ENCODE peak calls at places on chromosomes 5 and 9, in four cellular contexts. M is cardiac muscle cell, V is GM13977, R is WERI-Rb-1. O is an unnamed sample.

GRCh38 chr9:115717298-115717697 is 436.3 kb upstream of the PAPPA start:
- DNase-seq in M (no peak), V (no peak), R (no peak), O (no peak)

GRCh38 chr5:53406630-53407316 is 73.7 kb upstream of the FST start:
- DNase-seq in M (peak), V (no peak), R (no peak), O (no peak)

GRCh38 chr9:2621678-2622360 is at the start of gene VLDLR:
- DNase-seq in M (peak), V (no peak), R (peak), O (no peak)

GRCh38 chr9:97535771-97536170 is 34.3 kb downstream of the TMOD1 start:
- DNase-seq in M (no peak), V (no peak), R (no peak), O (no peak)

GRCh38 chr9:35903049-35903448 is 3.0 kb upstream of the HRCT1 start:
- DNase-seq in M (peak), V (peak), R (peak), O (no peak)

GRCh38 chr9:70421272-70422180 is 7.1 kb upstream of the KLF9 start:
- DNase-seq in M (peak), V (peak), R (peak), O (no peak)

GRCh38 chr9:5890641-5891040 is at the start of gene MLANA:
- DNase-seq in M (no peak), V (no peak), R (no peak), O (no peak)

GRCh38 chr9:133361507-133362092 is 5.2 kb downstream of the SURF2 start:
- DNase-seq in M (no peak), V (no peak), R (no peak), O (no peak)

GRCh38 chr5:178531786-178532185 is 58.4 kb downstream of the COL23A1 start:
- DNase-seq in M (no peak), V (no peak), R (no peak), O (no peak)

GRCh38 chr5:171312129-171312819 is 3.2 kb downstream of the TLX3 start:
- DNase-seq in M (no peak), V (no peak), R (no peak), O (no peak)

DNA sequence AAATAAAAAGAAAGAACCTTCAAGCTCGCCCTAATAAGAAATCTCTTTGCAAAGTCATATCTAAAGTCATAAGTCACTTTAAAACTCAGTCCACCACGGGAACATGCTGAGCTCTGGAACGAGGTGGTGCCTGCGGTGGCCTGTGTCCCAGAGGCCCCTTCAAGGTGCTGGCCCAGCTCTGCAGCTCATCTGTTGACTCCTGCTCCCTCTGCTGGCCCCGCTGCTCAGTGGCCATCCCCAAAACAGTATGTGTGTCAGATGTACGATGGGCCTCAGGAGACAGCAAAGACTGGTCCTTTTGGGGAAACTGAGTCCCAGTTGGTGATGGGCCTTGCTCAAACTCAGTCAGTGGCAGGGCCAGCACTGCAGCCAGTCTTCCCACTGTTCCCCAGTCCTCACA is 22.8 kb upstream of the FOXB2 start:
- DNase-seq in M (peak), V (peak), R (peak), O (no peak)
- TF ChIP-seq CTCF in M (peak), V (peak), R (peak), O (peak)

DNA sequence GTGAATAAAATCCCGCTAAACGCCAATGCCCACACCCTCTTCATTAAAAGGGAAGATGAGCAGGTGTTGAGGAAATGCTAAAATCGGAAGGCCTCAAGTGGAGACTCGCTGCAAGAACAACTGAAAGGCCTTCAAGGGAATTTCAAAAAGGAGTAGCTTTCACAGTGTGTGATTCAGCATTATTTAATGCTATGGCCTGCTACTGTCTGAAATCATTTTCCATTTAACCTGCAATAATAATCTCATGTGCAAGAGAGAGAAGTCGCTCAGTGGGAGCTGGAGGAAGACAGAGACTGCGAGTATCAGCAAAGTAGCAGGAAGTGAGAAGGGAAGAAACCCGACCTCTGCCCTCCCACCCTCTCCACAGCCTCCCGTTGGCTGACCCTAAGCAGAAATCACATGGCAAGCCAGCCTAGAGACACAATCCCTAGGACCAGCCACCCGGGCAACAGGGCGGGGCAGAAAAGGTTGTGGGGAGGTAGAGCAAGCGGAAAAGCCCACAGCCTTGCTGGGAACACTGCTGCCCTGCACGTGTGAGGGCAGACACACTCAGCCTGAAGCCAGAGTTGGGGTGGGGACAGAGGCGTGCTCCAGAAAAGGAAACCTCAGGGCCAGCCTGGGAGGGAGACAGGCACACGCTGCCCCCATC is 39.9 kb upstream of the CTSL start:
- DNase-seq in M (no peak), V (no peak), R (no peak), O (no peak)
- TF ChIP-seq CTCF in M (no peak), V (no peak), R (no peak), O (no peak)

GRCh38 chr9:77808750-77809079 is 160.6 kb upstream of the GNA14 start:
- DNase-seq in M (no peak), V (no peak), R (no peak), O (no peak)

GRCh38 chr9:77807846-77808749 is 160.0 kb upstream of the GNA14 start:
- DNase-seq in M (no peak), V (no peak), R (no peak), O (no peak)

GRCh38 chr9:77806697-77807096 is 158.6 kb upstream of the GNA14 start:
- DNase-seq in M (no peak), V (no peak), R (no peak), O (no peak)

GRCh38 chr9:77805810-77806209 is 157.7 kb upstream of the GNA14 start:
- DNase-seq in M (no peak), V (no peak), R (no peak), O (no peak)

DNA sequence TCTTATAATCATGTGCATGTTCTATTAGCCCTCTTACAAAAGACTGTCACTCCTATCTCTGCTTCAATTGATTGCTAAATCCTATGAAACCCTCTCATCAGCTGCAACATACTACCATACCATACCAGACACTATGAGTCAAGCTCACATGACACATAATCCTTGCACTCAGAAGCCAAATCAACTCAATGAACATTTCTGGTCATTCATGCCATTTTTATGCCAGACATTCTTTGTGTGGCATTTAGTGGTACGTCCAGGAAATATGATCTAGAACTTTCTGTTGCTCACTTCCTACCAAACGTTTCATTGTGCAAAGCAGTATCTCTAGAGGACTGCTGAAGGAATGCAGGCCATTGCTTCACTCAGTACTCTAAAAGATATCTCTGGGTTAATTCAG is 159.2 kb upstream of the GNA14 start:
- DNase-seq in M (peak), V (no peak), R (no peak), O (no peak)
- TF ChIP-seq CTCF in M (no peak), V (no peak), R (no peak), O (no peak)

GRCh38 chr5:109844148-109844547 is 154.4 kb downstream of the MAN2A1 start:
- DNase-seq in M (peak), V (no peak), R (no peak), O (no peak)

GRCh38 chr5:109844695-109845094 is 155.0 kb downstream of the MAN2A1 start:
- DNase-seq in M (peak), V (no peak), R (no peak), O (no peak)

GRCh38 chr5:109849478-109850088 is 159.9 kb downstream of the MAN2A1 start:
- DNase-seq in M (no peak), V (no peak), R (no peak), O (no peak)

GRCh38 chr5:109852371-109853160 is 162.8 kb downstream of the MAN2A1 start:
- DNase-seq in M (peak), V (no peak), R (no peak), O (no peak)

DNA sequence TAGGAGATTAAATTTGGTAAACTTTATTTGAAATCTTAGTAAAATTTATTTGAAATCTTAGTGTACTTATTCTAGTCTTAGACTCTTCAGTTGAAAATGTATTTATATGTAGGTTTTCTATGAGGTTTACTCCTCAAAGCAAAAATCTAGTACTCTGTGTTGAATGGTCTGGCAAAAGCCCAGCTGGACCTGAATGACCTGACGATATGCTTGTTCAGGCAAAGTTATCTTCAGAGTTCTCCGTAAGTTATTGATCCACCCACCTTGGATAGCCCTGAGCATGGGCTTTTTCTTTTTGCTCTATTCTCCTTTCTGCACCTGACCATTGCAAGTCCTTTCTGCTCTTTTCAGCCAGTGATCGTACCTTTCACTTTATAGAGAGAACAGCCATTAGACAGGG is 158.4 kb downstream of the MAN2A1 start:
- DNase-seq in M (no peak), V (no peak), R (no peak), O (no peak)
- TF ChIP-seq CTCF in M (no peak), V (no peak), R (no peak), O (no peak)

GRCh38 chr5:173623789-173624188 is 7.3 kb upstream of the BOD1 start:
- DNase-seq in M (no peak), V (no peak), R (no peak), O (no peak)
- TF ChIP-seq CTCF in M (no peak), V (no peak), R (no peak), O (no peak)

O was measured in GM12878.